ENCODE peak calls at places on chromosomes 1 and 21, in four cellular contexts. O, Q, Z and A are unnamed samples.

GRCh38 chr1:232851532-232851931 is 46.3 kb downstream of the MAP10 start:
- DNase-seq in O (no peak), Z (no peak), Q (no peak), A (no peak)

GRCh38 chr1:1573843-1574720 is 581 bp downstream of the SSU72 start:
- DNase-seq in Z (peak), Q (peak), O (peak), A (peak)

GRCh38 chr1:216960716-216961115 is 237.5 kb upstream of the ESRRG start:
- DNase-seq in Z (no peak), Q (no peak), O (no peak), A (no peak)

GRCh38 chr1:211830330-211831142 is at the start of gene LPGAT1:
- DNase-seq in Z (peak), Q (peak), O (peak), A (peak)

GRCh38 chr1:68313736-68314594 is 81.6 kb upstream of the WLS start:
- DNase-seq in Q (no peak), Z (no peak), O (no peak), A (no peak)

GRCh38 chr1:238673561-238673960 is 712.8 kb upstream of the CHRM3 start:
- DNase-seq in Q (no peak), Z (no peak), O (no peak), A (no peak)

GRCh38 chr1:37999434-38000232 is 5.7 kb downstream of the FHL3 start:
- DNase-seq in Z (no peak), Q (no peak), O (no peak), A (no peak)

GRCh38 chr1:69651656-69652055 is 83.9 kb downstream of the LRRC7 start:
- DNase-seq in Z (no peak), Q (no peak), O (no peak), A (no peak)

GRCh38 chr1:2314803-2315710 is 76.3 kb downstream of the MORN1 start:
- DNase-seq in O (peak), Z (peak), Q (peak), A (peak)

GRCh38 chr1:31390071-31390470 is 17.2 kb upstream of the FABP3 start:
- DNase-seq in Z (peak), Q (no peak), O (no peak), A (no peak)

GRCh38 chr1:212410231-212410825 is 4.4 kb downstream of the PACC1 start:
- DNase-seq in Q (no peak), O (no peak), Z (no peak), A (no peak)

GRCh38 chr1:34858901-34859441 is 578 bp downstream of the SMIM12 start:
- DNase-seq in Q (peak), Z (peak), O (peak), A (no peak)

GRCh38 chr1:241012708-241013340 is 344.2 kb downstream of the RGS7 start:
- DNase-seq in O (no peak), Z (no peak), Q (no peak), A (no peak)

GRCh38 chr1:228515200-228515834 is 28.1 kb downstream of the RNF187 start:
- DNase-seq in Q (peak), Z (no peak), O (no peak), A (no peak)

GRCh38 chr1:229106526-229107105 is 164.3 kb upstream of the RAB4A start:
- DNase-seq in Q (no peak), Z (no peak), O (no peak), A (no peak)

GRCh38 chr1:72397786-72398185 is 115.4 kb upstream of the NEGR1 start:
- DNase-seq in Q (no peak), Z (no peak), O (no peak), A (no peak)

GRCh38 chr1:239677362-239677761 is 291.0 kb downstream of the CHRM3 start:
- DNase-seq in Z (no peak), O (no peak), Q (no peak), A (no peak)

GRCh38 chr1:157025321-157025720 is 20.2 kb downstream of the ARHGEF11 start:
- DNase-seq in Z (no peak), O (no peak), Q (no peak), A (no peak)

GRCh38 chr21:42454791-42455190 is 41.2 kb downstream of the RSPH1 start:
- DNase-seq in O (no peak), Q (no peak), Z (no peak), A (no peak)

GRCh38 chr1:44327679-44328491 is 27.2 kb downstream of the ERI3 start:
- DNase-seq in Z (peak), O (no peak), Q (no peak), A (peak)

GRCh38 chr1:30840904-30841598 is 67.5 kb downstream of the SDC3 start:
- DNase-seq in O (no peak), Z (no peak), Q (no peak), A (no peak)

GRCh38 chr1:183267646-183268431 is 81.8 kb downstream of the LAMC2 start:
- DNase-seq in O (no peak), Z (no peak), Q (no peak), A (peak)

GRCh38 chr1:169102567-169102966 is 3.9 kb upstream of the ATP1B1 start:
- DNase-seq in Q (no peak), Z (peak), O (no peak), A (peak)

GRCh38 chr21:31326478-31327247 is 17.4 kb downstream of the TIAM1 start:
- DNase-seq in Z (no peak), O (peak), Q (peak), A (no peak)

GRCh38 chr21:42583150-42583991 is 69.7 kb downstream of the SLC37A1 start:
- DNase-seq in Q (no peak), O (no peak), Z (no peak), A (no peak)

GRCh38 chr1:53061859-53062714 is at the start of gene PODN:
- DNase-seq in O (no peak), Z (no peak), Q (peak), A (no peak)

GRCh38 chr1:42841440-42842147 is 4.8 kb upstream of the ZNF691 start:
- DNase-seq in Z (no peak), O (no peak), Q (no peak), A (no peak)

GRCh38 chr1:231279081-231279480 is 38.1 kb downstream of the GNPAT start:
- DNase-seq in O (no peak), Q (no peak), Z (no peak), A (no peak)

GRCh38 chr1:214658785-214659184 is 55.8 kb downstream of the CENPF start:
- DNase-seq in O (no peak), Z (no peak), Q (no peak), A (no peak)